ENCODE peak calls at places on chromosome 20, in four cellular contexts. Q is tibial artery, U is right atrium auricular region, A is neural progenitor cell. L is an unnamed sample.

GRCh38 chr20:1964659-1965405 is 29.0 kb downstream of the PDYN start:
- DNase-seq in Q (no peak), U (no peak), A (peak), L (no peak)

GRCh38 chr20:982754-983153 is 19.4 kb downstream of the RSPO4 start:
- DNase-seq in Q (no peak), U (no peak), A (peak), L (no peak)

GRCh38 chr20:59071224-59071623 is 28.6 kb upstream of the PRELID3B start:
- DNase-seq in Q (no peak), U (no peak), A (no peak), L (no peak)

GRCh38 chr20:32190608-32191415 is 16.7 kb downstream of the PLAGL2 start:
- DNase-seq in Q (peak), U (no peak), A (peak), L (no peak)

GRCh38 chr20:33465536-33466302 is 22.2 kb upstream of the SNTA1 start:
- DNase-seq in Q (no peak), U (no peak), A (peak), L (no peak)

GRCh38 chr20:431012-431904 is 23.2 kb downstream of the RBCK1 start:
- DNase-seq in Q (peak), U (no peak), A (peak), L (no peak)

GRCh38 chr20:31474097-31474436 is 860 bp downstream of the DEFB124 start:
- DNase-seq in Q (no peak), U (no peak), A (no peak), L (no peak)

GRCh38 chr20:25083773-25084615 is 2.1 kb upstream of the VSX1 start:
- DNase-seq in Q (peak), U (no peak), A (peak), L (peak)

GRCh38 chr20:36717657-36718056 is 28.2 kb downstream of the NDRG3 start:
- DNase-seq in Q (no peak), U (no peak), A (peak), L (peak)

GRCh38 chr20:44411020-44411756 is 55.7 kb downstream of the HNF4A start:
- DNase-seq in Q (no peak), U (no peak), A (no peak), L (no peak)

GRCh38 chr20:52447232-52447566 is 255.6 kb upstream of the ZFP64 start:
- DNase-seq in Q (no peak), U (no peak), A (no peak), L (no peak)

GRCh38 chr20:44714701-44715494 is at the start of gene CCN5:
- DNase-seq in Q (peak), U (peak), A (no peak), L (no peak)

GRCh38 chr20:60137657-60138245 is 179.5 kb downstream of the CDH26 start:
- DNase-seq in Q (no peak), U (no peak), A (peak), L (no peak)

GRCh38 chr20:6769953-6770831 is 2.7 kb downstream of the BMP2 start:
- DNase-seq in Q (peak), U (no peak), A (peak), L (peak)

GRCh38 chr20:52342913-52343312 is 151.3 kb upstream of the ZFP64 start:
- DNase-seq in Q (no peak), U (no peak), A (no peak), L (no peak)

GRCh38 chr20:48779435-48779834 is 48.4 kb downstream of the PREX1 start:
- DNase-seq in Q (no peak), U (no peak), A (no peak), L (no peak)

GRCh38 chr20:1995531-1996310 is 1.9 kb upstream of the PDYN start:
- DNase-seq in Q (no peak), U (no peak), A (no peak), L (no peak)

GRCh38 chr20:16222859-16223411 is 350.3 kb downstream of the KIF16B start:
- DNase-seq in Q (no peak), U (no peak), A (no peak), L (no peak)

GRCh38 chr20:34872604-34873224 is at the start of gene GGT7:
- DNase-seq in Q (peak), U (peak), A (peak), L (no peak)

GRCh38 chr20:3765171-3765887 is 2.2 kb downstream of the ADISSP start:
- DNase-seq in Q (no peak), U (no peak), A (no peak), L (no peak)

GRCh38 chr20:3766832-3767433 is 620 bp downstream of the ADISSP start:
- DNase-seq in Q (peak), U (no peak), A (peak), L (no peak)

GRCh38 chr20:3764659-3765058 is 2.9 kb downstream of the ADISSP start:
- DNase-seq in Q (no peak), U (no peak), A (no peak), L (no peak)

GRCh38 chr20:3767434-3768341 is at the start of gene ADISSP:
- DNase-seq in Q (peak), U (peak), A (peak), L (peak)

GRCh38 chr20:3766381-3766780 is 1.2 kb downstream of the ADISSP start:
- DNase-seq in Q (no peak), U (no peak), A (no peak), L (no peak)
- H3K27ac ChIP-seq in Q (peak), U (peak), A (no peak), L (no peak)

GRCh38 chr20:50289581-50289980 is 99.0 kb downstream of the CEBPB start:
- DNase-seq in Q (no peak), U (no peak), A (no peak), L (no peak)

GRCh38 chr20:50291428-50292323 is 101.0 kb downstream of the CEBPB start:
- DNase-seq in Q (no peak), U (no peak), A (no peak), L (no peak)

GRCh38 chr20:50292324-50293243 is 102.0 kb downstream of the CEBPB start:
- DNase-seq in Q (peak), U (peak), A (no peak), L (no peak)

GRCh38 chr20:50288128-50288623 is 97.5 kb downstream of the CEBPB start:
- DNase-seq in Q (no peak), U (no peak), A (no peak), L (no peak)

GRCh38 chr20:50290815-50291214 is 100.2 kb downstream of the CEBPB start:
- DNase-seq in Q (no peak), U (no peak), A (no peak), L (no peak)
- H3K27ac ChIP-seq in Q (peak), U (no peak), A (no peak), L (no peak)

GRCh38 chr20:4267242-4267641 is 251.9 kb upstream of the RNF24 start:
- DNase-seq in Q (no peak), U (no peak), A (no peak), L (no peak)

GRCh38 chr20:4275689-4276088 is 260.3 kb upstream of the RNF24 start:
- DNase-seq in Q (no peak), U (no peak), A (no peak), L (no peak)

DNA sequence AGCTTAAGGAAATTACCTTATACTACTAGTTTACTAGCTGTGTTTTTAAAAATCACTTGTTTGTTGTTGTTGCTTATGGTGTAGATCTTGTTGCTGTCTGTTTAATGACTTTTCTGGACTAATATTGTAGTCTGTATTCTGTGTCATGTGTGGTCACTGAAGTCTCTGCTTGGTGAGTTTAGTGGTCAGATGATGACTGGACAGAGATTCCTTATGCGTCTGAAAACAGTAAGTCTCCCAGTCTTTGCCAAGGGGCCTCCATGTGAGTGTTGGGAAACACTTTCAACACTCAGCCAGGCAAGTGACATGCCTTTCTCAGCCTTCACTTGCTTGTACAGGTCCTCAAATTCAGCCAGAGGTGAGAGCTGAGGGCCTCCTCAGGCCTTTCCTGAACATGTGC is 256.9 kb upstream of the RNF24 start:
- DNase-seq in Q (no peak), U (no peak), A (no peak), L (no peak)
- H3K27ac ChIP-seq in Q (no peak), U (no peak), A (no peak), L (no peak)

GRCh38 chr20:41249371-41249770 is 68.2 kb downstream of the ZHX3 start:
- DNase-seq in Q (peak), U (peak), A (peak), L (peak)
- H3K27ac ChIP-seq in Q (peak), U (peak), A (no peak), L (no peak)

GRCh38 chr20:62394248-62395245 is 7.6 kb downstream of the RPS21 start:
- DNase-seq in Q (no peak), U (no peak), A (no peak), L (no peak)

GRCh38 chr20:62393830-62394229 is 6.9 kb downstream of the RPS21 start:
- DNase-seq in Q (no peak), U (no peak), A (no peak), L (no peak)

GRCh38 chr20:62396367-62397239 is 9.7 kb downstream of the RPS21 start:
- DNase-seq in Q (no peak), U (no peak), A (no peak), L (no peak)

GRCh38 chr20:62393266-62393665 is 6.4 kb downstream of the RPS21 start:
- DNase-seq in Q (no peak), U (no peak), A (no peak), L (no peak)

GRCh38 chr20:62395311-62396242 is 8.7 kb downstream of the RPS21 start:
- DNase-seq in Q (no peak), U (no peak), A (no peak), L (no peak)
- H3K27ac ChIP-seq in Q (no peak), U (no peak), A (no peak), L (no peak)

DNA sequence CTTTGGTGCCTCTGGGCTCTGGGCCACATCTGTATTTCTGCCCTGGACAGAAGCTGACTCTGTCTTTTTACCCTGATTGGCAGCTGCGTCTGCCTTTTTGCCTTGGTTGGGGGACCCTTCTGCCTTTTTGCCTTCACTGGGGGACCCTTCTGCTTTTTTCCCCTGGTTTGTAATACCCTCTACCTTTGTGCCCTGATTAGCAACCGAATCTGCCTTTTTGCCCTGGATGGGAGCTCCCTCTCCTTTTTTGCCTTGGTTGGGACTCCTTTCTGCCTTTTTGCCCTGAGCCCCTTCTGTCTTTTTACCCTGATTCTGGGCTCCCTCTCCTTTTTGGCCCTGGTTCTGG is 23.4 kb downstream of the RRBP1 start:
- DNase-seq in Q (peak), U (no peak), A (no peak), L (no peak)
- H3K27ac ChIP-seq in Q (no peak), U (no peak), A (no peak), L (no peak)

GRCh38 chr20:3162080-3162611 is 2.5 kb upstream of the FASTKD5 start:
- DNase-seq in Q (no peak), U (no peak), A (no peak), L (no peak)

GRCh38 chr20:3158968-3159431 is 665 bp downstream of the FASTKD5 start:
- DNase-seq in Q (no peak), U (no peak), A (peak), L (no peak)

GRCh38 chr20:3157817-3158216 is 1.8 kb downstream of the FASTKD5 start:
- DNase-seq in Q (no peak), U (no peak), A (no peak), L (no peak)

GRCh38 chr20:3161316-3162079 is 1.8 kb upstream of the FASTKD5 start:
- DNase-seq in Q (no peak), U (no peak), A (no peak), L (no peak)

DNA sequence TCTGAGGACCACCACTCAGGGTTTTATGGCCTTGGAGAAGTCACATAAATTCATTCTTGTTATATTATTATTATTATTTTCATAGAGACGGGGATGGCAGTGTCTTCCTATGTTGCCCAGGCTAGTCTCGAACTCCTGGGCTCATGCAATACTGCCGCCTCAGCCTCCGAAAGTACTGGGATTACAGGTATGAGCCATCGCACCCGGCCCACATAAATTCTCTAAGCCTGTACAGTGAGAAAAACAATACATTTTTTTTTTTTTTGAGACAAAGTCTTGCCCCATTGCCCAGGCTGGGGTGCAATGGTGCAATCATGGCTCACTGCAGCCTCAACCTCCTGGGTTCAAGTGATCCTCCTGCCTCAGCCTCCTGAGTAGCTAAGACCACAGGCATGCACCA is 753 bp upstream of the FASTKD5 start:
- DNase-seq in Q (no peak), U (no peak), A (no peak), L (no peak)
- H3K27ac ChIP-seq in Q (no peak), U (no peak), A (no peak), L (no peak)

DNA sequence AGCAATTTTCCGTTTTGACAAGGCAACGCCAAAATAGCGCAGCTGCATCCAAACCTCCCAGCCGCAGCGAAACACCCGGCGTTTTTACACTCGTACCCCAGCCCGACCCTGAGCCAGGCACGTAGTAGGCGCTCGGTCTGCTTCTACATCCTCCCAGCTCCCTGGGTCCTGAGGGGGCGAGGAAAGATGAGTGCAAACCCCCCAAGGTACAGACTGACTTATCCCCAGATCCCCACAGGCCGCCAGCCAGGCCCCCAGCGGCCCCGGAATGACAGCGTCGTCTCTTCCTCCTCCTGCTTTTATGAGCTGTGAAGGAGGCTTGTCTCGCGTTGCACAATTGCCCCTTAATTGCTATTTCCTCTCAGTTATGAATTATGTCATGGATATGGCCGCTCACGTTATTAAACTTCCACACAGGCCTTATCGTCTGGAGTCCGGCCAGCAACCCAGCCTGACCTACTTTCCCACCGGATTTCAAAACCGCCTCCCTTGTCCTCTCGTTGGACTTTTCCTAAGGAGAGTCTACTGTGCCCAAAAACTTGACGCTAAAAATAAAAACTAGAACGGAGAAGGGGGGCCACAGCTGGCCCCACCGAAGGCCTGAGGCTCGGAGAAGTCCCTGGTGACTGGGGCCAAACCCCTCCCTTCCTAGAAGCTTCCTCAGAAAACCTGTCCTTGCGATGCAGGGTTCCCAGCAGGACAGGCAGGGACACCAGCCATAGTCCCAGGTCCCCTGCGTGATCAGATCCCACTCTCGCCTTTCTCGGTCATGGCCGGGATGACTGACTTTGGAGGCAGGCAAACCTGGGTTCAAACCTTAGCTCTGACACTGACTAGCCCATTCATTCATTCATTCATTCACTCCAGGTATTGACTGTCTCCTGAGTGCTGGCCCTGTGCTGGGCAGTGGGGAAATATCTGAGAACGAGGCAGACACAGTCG is 130.9 kb upstream of the PTPN1 start:
- DNase-seq in Q (peak), U (peak), A (no peak), L (no peak)
- H3K27ac ChIP-seq in Q (peak), U (peak), A (no peak), L (no peak)

GRCh38 chr20:64011366-64011779 is 24.6 kb upstream of the C20orf204 start:
- DNase-seq in Q (no peak), U (no peak), A (no peak), L (no peak)
- H3K27ac ChIP-seq in Q (no peak), U (no peak), A (no peak), L (no peak)